ENCODE peak calls at places on chromosomes 4 and X, in seven cellular contexts. X, G, H, M, Q, B and U are unnamed samples.

GRCh38 chr4:168917150-168917779 is 92.8 kb downstream of the CBR4 start:
- DNase-seq in G (peak; percentile 46), X (no peak), Q (peak; percentile 57), M (no peak), H (no peak), B (peak; percentile 77), U (no peak)

GRCh38 chrX:136318895-136319597 is 18.3 kb downstream of the ADGRG4 start:
- DNase-seq in X (no peak), M (peak; percentile 96), G (no peak), Q (no peak), H (no peak), B (no peak), U (no peak)

GRCh38 chrX:13742397-13743176 is 8.0 kb downstream of the OFD1 start:
- DNase-seq in X (no peak), M (no peak), H (no peak), B (no peak), Q (no peak), G (no peak), U (no peak)

GRCh38 chr4:113003841-113004240 is 45.6 kb upstream of the ANK2 start:
- DNase-seq in B (peak; percentile 71), X (no peak), G (no peak), Q (no peak), M (no peak), H (no peak), U (no peak)

GRCh38 chrX:21225643-21226042 is 148.6 kb upstream of the CNKSR2 start:
- DNase-seq in B (no peak), H (no peak), M (no peak), Q (no peak), X (no peak), G (no peak), U (no peak)

GRCh38 chr4:98749206-98749605 is 90.8 kb upstream of the TSPAN5 start:
- DNase-seq in Q (no peak), X (no peak), M (peak; percentile 92), H (peak; percentile 53), B (no peak), G (no peak), U (no peak)

GRCh38 chr4:157204634-157205244 is 15.8 kb upstream of the GRIA2 start:
- DNase-seq in Q (no peak), H (peak; percentile 51), M (no peak), X (no peak), B (peak; percentile 3), G (peak; percentile 30), U (no peak)

GRCh38 chr4:165203541-165204461 is 3.6 kb upstream of the KLHL2 start:
- DNase-seq in H (no peak), B (no peak), Q (no peak), X (no peak), M (no peak), G (no peak), U (no peak)

GRCh38 chrX:108020631-108021030 is 24.2 kb upstream of the VSIG1 start:
- DNase-seq in M (no peak), G (peak; percentile 16), Q (no peak), X (no peak), B (peak; percentile 43), H (no peak), U (no peak)

GRCh38 chr4:37573566-37573965 is 112.6 kb downstream of the RELL1 start:
- DNase-seq in Q (no peak), B (no peak), X (no peak), M (no peak), H (no peak), G (no peak), U (no peak)

GRCh38 chrX:13094780-13095425 is 50.5 kb upstream of the FAM9C start:
- DNase-seq in G (no peak), B (no peak), Q (no peak), M (no peak), X (no peak), H (no peak), U (no peak)

GRCh38 chrX:5388087-5388486 is 840.6 kb downstream of the NLGN4X start:
- DNase-seq in Q (no peak), B (no peak), X (no peak), H (no peak), G (no peak), M (no peak), U (no peak)

GRCh38 chr4:1012031-1012739 is 759 bp downstream of the FGFRL1 start:
- DNase-seq in X (peak; percentile 44), B (peak; percentile 52), G (peak; percentile 22), M (peak; percentile 40), Q (no peak), H (peak; percentile 74), U (no peak)

GRCh38 chr4:105896461-105896939 is 1.2 kb downstream of the NPNT start:
- DNase-seq in M (no peak), Q (no peak), G (no peak), X (no peak), B (no peak), H (no peak), U (no peak)

GRCh38 chr4:110787109-110787508 is 164.2 kb upstream of the PITX2 start:
- DNase-seq in H (no peak), M (no peak), B (peak; percentile 50), X (no peak), Q (no peak), G (no peak), U (no peak)

GRCh38 chrX:151488677-151489076 is 74.8 kb upstream of the PASD1 start:
- DNase-seq in H (peak; percentile 34), M (no peak), G (peak; percentile 2), Q (no peak), B (no peak), X (no peak), U (no peak)

GRCh38 chrX:69504626-69505612 is 793 bp downstream of the NALF2 start:
- DNase-seq in H (no peak), X (peak; percentile 15), Q (no peak), M (no peak), G (peak; percentile 36), B (peak; percentile 1), U (no peak)

GRCh38 chr4:41135761-41136160 is 78.6 kb downstream of the APBB2 start:
- DNase-seq in Q (no peak), H (no peak), M (no peak), X (no peak), B (peak; percentile 51), G (no peak), U (no peak)

GRCh38 chr4:120718979-120719566 is 203.5 kb downstream of the PRDM5 start:
- DNase-seq in H (peak; percentile 55), B (peak; percentile 75), M (peak; percentile 0), X (no peak), Q (no peak), G (peak; percentile 73), U (no peak)

GRCh38 chr4:178689926-178690325 is 1247.7 kb upstream of the AGA start:
- DNase-seq in X (no peak), Q (no peak), G (no peak), H (peak; percentile 35), M (no peak), B (no peak), U (no peak)

GRCh38 chr4:21768349-21769310 is 179.9 kb downstream of the KCNIP4 start:
- DNase-seq in B (peak; percentile 69), X (no peak), G (peak; percentile 64), Q (no peak), M (no peak), H (no peak), U (no peak)

GRCh38 chrX:3144651-3145050 is 103.4 kb downstream of the ARSF start:
- DNase-seq in B (no peak), M (no peak), H (no peak), G (no peak), X (no peak), Q (no peak), U (no peak)

GRCh38 chrX:131609480-131609879 is 65.6 kb downstream of the OR13H1 start:
- DNase-seq in B (no peak), X (no peak), M (no peak), H (no peak), G (no peak), Q (no peak), U (no peak)

GRCh38 chr4:21801661-21802355 is 146.8 kb downstream of the KCNIP4 start:
- DNase-seq in B (peak; percentile 21), H (no peak), M (no peak), X (no peak), Q (no peak), G (no peak), U (no peak)

GRCh38 chr4:181957088-181957487 is 286.1 kb upstream of the TENM3 start:
- DNase-seq in G (no peak), H (no peak), Q (no peak), X (no peak), B (peak; percentile 92), M (no peak), U (no peak)

GRCh38 chr4:1398686-1399507 is 7.3 kb downstream of the NKX1-1 start:
- DNase-seq in X (no peak), M (no peak), Q (no peak), H (no peak), G (no peak), B (no peak), U (no peak)

GRCh38 chr4:7394681-7395451 is 39.9 kb downstream of the PSAPL1 start:
- DNase-seq in M (no peak), X (no peak), B (no peak), G (no peak), H (peak; percentile 72), Q (no peak), U (no peak)

GRCh38 chr4:972651-973424 is 531 bp downstream of the DGKQ start:
- DNase-seq in G (no peak), Q (no peak), X (no peak), M (no peak), B (peak; percentile 62), H (peak; percentile 67), U (no peak)

GRCh38 chr4:149706942-149707341 is 108.7 kb downstream of the IQCM start:
- DNase-seq in G (no peak), H (no peak), M (no peak), X (no peak), Q (no peak), B (peak; percentile 24), U (no peak)

GRCh38 chr4:144723471-144723870 is 77.5 kb downstream of the HHIP start:
- DNase-seq in X (no peak), M (no peak), H (no peak), G (no peak), Q (no peak), B (no peak), U (no peak)

GRCh38 chrX:130055103-130055502 is 55.2 kb downstream of the ELF4 start:
- DNase-seq in M (no peak), G (no peak), H (no peak), B (peak; percentile 75), X (no peak), Q (no peak), U (no peak)

GRCh38 chr4:76984127-76984526 is 34.6 kb downstream of the SEPTIN11 start:
- DNase-seq in Q (no peak), M (no peak), H (peak; percentile 38), X (no peak), B (peak; percentile 77), G (no peak), U (no peak)